ENCODE peak calls at places on chromosomes 13 and 19, in five cellular contexts. Z, Q, A, R and O are unnamed samples.

GRCh38 chr13:97648171-97648880 is 214.4 kb downstream of the RAP2A start:
- DNase-seq in Z (no peak), R (no peak), A (no peak), Q (no peak), O (no peak)

GRCh38 chr13:30806784-30807183 is 71.4 kb downstream of the ALOX5AP start:
- DNase-seq in Q (no peak), Z (no peak), R (no peak), A (no peak), O (no peak)

GRCh38 chr19:13689050-13689449 is 75.3 kb upstream of the MRI1 start:
- DNase-seq in A (peak; percentile 28), Z (peak; percentile 3), Q (no peak), R (no peak), O (no peak)

GRCh38 chr19:16463341-16463990 is 8.3 kb downstream of the EPS15L1 start:
- DNase-seq in R (no peak), Q (no peak), Z (no peak), A (no peak), O (no peak)

GRCh38 chr13:46571189-46571901 is 18.4 kb downstream of the LRCH1 start:
- DNase-seq in A (no peak), Q (no peak), R (no peak), Z (no peak), O (no peak)

GRCh38 chr19:47413941-47414340 is 5.4 kb downstream of the MEIS3 start:
- DNase-seq in Z (no peak), R (no peak), A (no peak), Q (no peak), O (no peak)

GRCh38 chr13:46643165-46643777 is 90.3 kb downstream of the LRCH1 start:
- DNase-seq in Q (no peak), Z (no peak), R (no peak), A (no peak), O (no peak)

GRCh38 chr19:644363-644762 is 4.7 kb downstream of the FGF22 start:
- DNase-seq in R (no peak), Q (no peak), Z (no peak), A (no peak), O (no peak)

GRCh38 chr19:38320969-38321339 is 1.3 kb downstream of the KCNK6 start:
- DNase-seq in Z (no peak), Q (no peak), A (no peak), R (no peak), O (no peak)

GRCh38 chr13:20921572-20921971 is 19.0 kb upstream of the XPO4 start:
- DNase-seq in Z (no peak), R (no peak), Q (no peak), A (no peak), O (no peak)

GRCh38 chr19:54331626-54332025 is 7.3 kb downstream of the LILRA4 start:
- DNase-seq in A (no peak), Q (no peak), Z (no peak), R (no peak), O (no peak)

GRCh38 chr19:1468274-1469199 is 10.5 kb downstream of the C19orf25 start:
- DNase-seq in Z (no peak), Q (no peak), R (no peak), A (no peak), O (no peak)

GRCh38 chr13:35855531-35856019 is 275.6 kb downstream of the DCLK1 start:
- DNase-seq in A (peak; percentile 79), Q (no peak), Z (peak; percentile 48), R (peak; percentile 11), O (no peak)

GRCh38 chr19:8445488-8446001 is 770 bp downstream of the HNRNPM start:
- DNase-seq in R (peak; percentile 26), A (peak; percentile 55), Z (peak; percentile 12), Q (peak; percentile 17), O (peak; percentile 63)

GRCh38 chr13:27353166-27353583 is 71.2 kb upstream of the GTF3A start:
- DNase-seq in Z (no peak), Q (no peak), R (peak; percentile 56), A (no peak), O (no peak)

GRCh38 chr13:74443623-74444022 is 309.4 kb upstream of the KLF12 start:
- DNase-seq in A (no peak), R (peak; percentile 13), Q (no peak), Z (no peak), O (no peak)

GRCh38 chr19:45322744-45323281 is at the start of gene CKM:
- DNase-seq in R (no peak), Z (no peak), Q (no peak), A (no peak), O (no peak)

GRCh38 chr19:17052439-17052838 is 22.8 kb downstream of the HAUS8 start:
- DNase-seq in Z (peak; percentile 10), R (no peak), Q (peak; percentile 19), A (no peak), O (no peak)

GRCh38 chr19:40510526-40511115 is 43.8 kb downstream of the SPTBN4 start:
- DNase-seq in R (peak; percentile 49), Z (no peak), A (no peak), Q (no peak), O (no peak)

GRCh38 chr13:99542788-99543406 is 41.6 kb downstream of the TM9SF2 start:
- DNase-seq in Z (no peak), A (no peak), Q (no peak), R (no peak), O (no peak)

GRCh38 chr13:44470623-44471562 is 97.3 kb downstream of the SERP2 start:
- DNase-seq in Z (no peak), R (no peak), A (peak; percentile 13), Q (no peak), O (peak; percentile 2)

GRCh38 chr13:86085890-86086289 is 286.7 kb upstream of the SLITRK6 start:
- DNase-seq in Q (no peak), R (no peak), A (peak; percentile 22), Z (no peak), O (no peak)

GRCh38 chr13:72680353-72680752 is 47.1 kb downstream of the MZT1 start:
- DNase-seq in A (no peak), Q (no peak), R (no peak), Z (no peak), O (no peak)

GRCh38 chr13:112775791-112776279 is 86.0 kb downstream of the ATP11A start:
- DNase-seq in Z (no peak), R (no peak), A (no peak), Q (no peak), O (no peak)

GRCh38 chr13:70849267-70849666 is 741.0 kb upstream of the KLHL1 start:
- DNase-seq in R (no peak), Q (no peak), Z (no peak), A (no peak), O (no peak)

GRCh38 chr13:22178878-22179277 is 508.0 kb downstream of the FGF9 start:
- DNase-seq in Z (no peak), R (no peak), A (no peak), Q (no peak), O (no peak)

GRCh38 chr19:5891938-5892771 is 11.4 kb downstream of the NDUFA11 start:
- DNase-seq in A (no peak), R (no peak), Q (no peak), Z (no peak), O (no peak)